ENCODE peak calls at places on chromosomes 4 and X, in five cellular contexts. F, L, Q, J and E are unnamed samples.

GRCh38 chr4:147704846-147705245 is 20.9 kb upstream of the PRMT9 start:
- DNase-seq in Q (no peak), L (no peak), J (no peak), F (no peak), E (no peak)

GRCh38 chrX:153741446-153741845 is 16.8 kb downstream of the ABCD1 start:
- DNase-seq in F (no peak), Q (no peak), L (no peak), J (no peak), E (no peak)

GRCh38 chrX:118181030-118181429 is 64.4 kb upstream of the KLHL13 start:
- DNase-seq in J (no peak), F (no peak), Q (no peak), L (no peak), E (no peak)

GRCh38 chr4:108117473-108118182 is 51.1 kb downstream of the LEF1 start:
- DNase-seq in Q (peak), J (no peak), F (no peak), L (no peak), E (no peak)

GRCh38 chr4:15303052-15303641 is 124.7 kb upstream of the C1QTNF7 start:
- DNase-seq in J (peak), F (no peak), L (no peak), Q (no peak), E (no peak)

GRCh38 chr4:1247811-1248261 is 1.1 kb downstream of the CTBP1 start:
- DNase-seq in J (no peak), L (no peak), Q (peak), F (no peak), E (peak)

GRCh38 chrX:156004740-156005139 is 7.2 kb downstream of the IL9R start:
- DNase-seq in Q (no peak), F (no peak), L (no peak), J (no peak), E (peak)

GRCh38 chr4:10144971-10145370 is 28.4 kb upstream of the WDR1 start:
- DNase-seq in L (no peak), J (no peak), F (no peak), Q (no peak), E (no peak)

GRCh38 chr4:3305610-3306371 is 13.0 kb downstream of the RGS12 start:
- DNase-seq in F (no peak), J (no peak), L (no peak), Q (peak), E (no peak)

GRCh38 chr4:105895609-105896460 is 564 bp downstream of the NPNT start:
- DNase-seq in J (no peak), Q (peak), L (peak), F (peak), E (no peak)
- TF ChIP-seq CTCF in J (no peak), Q (no peak), L (no peak), F (no peak), E (no peak)

GRCh38 chr4:54945838-54946237 is 179.6 kb downstream of the KDR start:
- DNase-seq in F (no peak), J (no peak), L (no peak), Q (no peak), E (no peak)
- TF ChIP-seq CTCF in F (no peak), J (peak), L (no peak), Q (no peak), E (peak)

GRCh38 chr4:139841464-139842195 is 176.0 kb downstream of the MGST2 start:
- DNase-seq in L (no peak), J (no peak), F (no peak), Q (no peak), E (no peak)
- TF ChIP-seq CTCF in L (no peak), J (no peak), F (no peak), Q (no peak), E (no peak)

DNA sequence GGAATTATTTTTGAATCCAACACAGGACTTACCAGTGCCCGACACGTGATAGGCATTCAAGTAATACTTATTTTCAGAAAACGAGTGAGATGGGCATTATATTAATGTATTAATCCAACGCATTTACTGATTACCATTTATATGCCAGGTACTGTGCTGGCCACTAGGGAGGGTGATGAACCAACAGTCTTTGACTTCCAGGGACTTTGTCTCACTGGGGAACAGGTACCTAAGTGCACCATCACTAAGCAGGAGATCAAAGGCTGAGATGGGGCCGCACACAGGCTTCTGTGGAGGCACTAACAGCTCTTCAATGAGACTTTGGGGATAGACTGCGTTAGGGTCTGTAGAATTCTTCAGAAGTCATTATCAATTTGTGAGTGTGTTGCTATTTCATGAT is 5.7 kb upstream of the TADA2B start:
- DNase-seq in J (no peak), Q (no peak), L (no peak), F (no peak), E (no peak)
- TF ChIP-seq CTCF in J (no peak), Q (no peak), L (no peak), F (peak), E (no peak)

DNA sequence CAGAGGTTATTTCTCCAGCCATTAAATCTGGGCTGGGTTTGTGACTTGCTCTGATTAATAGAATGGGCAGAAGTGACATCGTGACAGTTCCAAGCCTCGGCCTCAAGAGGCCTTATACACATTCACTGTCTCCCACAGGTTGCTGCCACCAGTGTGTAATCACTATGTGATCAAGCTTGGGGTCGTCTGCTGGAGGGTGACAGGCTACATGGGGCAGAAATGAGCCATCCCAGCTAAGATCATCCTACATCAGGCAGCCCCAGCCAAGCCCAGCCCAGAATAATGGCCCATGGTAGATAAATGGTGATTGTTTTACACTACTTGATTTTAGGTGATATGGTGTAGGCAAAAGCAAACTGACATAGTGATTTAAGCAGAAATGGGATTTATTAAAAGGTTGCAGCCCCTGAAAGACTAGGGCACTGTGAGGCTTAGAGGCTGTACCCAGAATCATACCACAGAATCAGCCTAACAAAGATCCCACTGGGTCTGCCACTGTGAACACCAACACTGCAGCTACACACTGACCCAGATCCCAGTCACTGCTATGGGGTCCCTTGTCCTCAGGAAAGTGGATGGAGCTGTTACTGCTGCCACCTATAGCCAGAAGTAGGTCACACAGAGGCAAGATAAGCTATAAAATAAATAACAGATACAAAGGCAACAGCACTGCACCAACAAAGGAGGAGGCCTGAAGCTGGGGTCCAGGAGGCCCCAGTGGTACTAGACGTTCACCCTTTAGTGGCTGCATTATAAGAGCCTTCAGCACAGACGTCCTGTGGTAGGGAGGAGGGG is 159.6 kb upstream of the RBPJ start:
- DNase-seq in F (no peak), Q (peak), J (no peak), L (no peak), E (no peak)
- TF ChIP-seq CTCF in F (peak), Q (no peak), J (peak), L (no peak), E (peak)

GRCh38 chr4:151830168-151830567 is 69.4 kb upstream of the GATB start:
- DNase-seq in L (no peak), J (no peak), Q (no peak), F (no peak), E (no peak)
- TF ChIP-seq CTCF in L (no peak), J (no peak), Q (no peak), F (no peak), E (no peak)

DNA sequence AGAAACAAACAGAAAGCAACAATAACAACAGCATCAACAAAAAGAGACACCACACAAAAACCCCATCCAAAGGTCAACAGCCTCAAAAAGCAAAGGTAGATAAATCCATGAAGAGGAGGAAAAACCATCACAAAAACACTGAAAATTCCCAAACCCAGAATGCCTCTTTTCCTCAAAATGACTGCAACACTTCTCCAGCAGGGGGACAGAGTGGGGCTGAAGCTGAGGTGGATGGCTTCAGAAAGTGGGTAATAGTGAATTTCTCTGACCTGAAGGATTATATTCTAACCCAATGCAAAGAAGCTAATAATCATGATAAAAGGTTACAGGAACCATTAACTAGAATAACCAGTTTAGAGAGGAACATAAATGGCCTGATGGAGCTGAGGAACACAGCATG is 888.2 kb downstream of the RAB28 start:
- DNase-seq in J (no peak), Q (no peak), L (no peak), F (no peak), E (no peak)
- TF ChIP-seq CTCF in J (no peak), Q (no peak), L (peak), F (no peak), E (no peak)

GRCh38 chrX:10725071-10725470 is 104.7 kb upstream of the MID1 start:
- DNase-seq in F (peak), J (no peak), L (no peak), Q (no peak), E (no peak)
- TF ChIP-seq CTCF in F (no peak), J (no peak), L (peak), Q (peak), E (no peak)

GRCh38 chrX:109040057-109040456 is 303.7 kb upstream of the IRS4 start:
- DNase-seq in L (no peak), J (no peak), Q (no peak), F (no peak), E (no peak)

DNA sequence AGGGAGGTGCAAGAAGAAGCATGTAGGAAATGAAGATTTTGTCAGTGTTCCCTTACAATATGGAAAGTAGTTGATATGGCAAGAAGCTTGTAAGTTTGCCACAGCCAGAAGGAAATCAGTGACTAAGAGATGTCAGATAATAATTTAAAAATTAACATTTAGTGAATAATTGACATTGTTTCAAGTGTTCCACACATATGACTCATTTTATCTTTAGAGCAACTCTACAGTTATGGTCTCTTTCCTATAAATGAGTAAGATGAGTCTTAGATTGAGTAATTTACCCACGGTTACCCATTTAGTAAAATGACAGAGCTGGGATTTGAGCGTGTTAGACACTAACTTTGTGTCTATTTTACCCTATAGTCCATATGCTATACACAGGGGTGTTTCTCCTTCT is 300.3 kb upstream of the IRS4 start:
- DNase-seq in Q (no peak), J (no peak), F (no peak), L (no peak), E (no peak)
- TF ChIP-seq CTCF in Q (no peak), J (no peak), F (no peak), L (no peak), E (no peak)